ENCODE peak calls at places on chromosomes 11 and 22, in nine cellular contexts. I is AG04450, V is left ventricle myocardium inferior, O is lower lobe of right lung, X is HCT116, M is GM23248, B is GM23338, Z is right atrium auricular region, G is SJSA1. H is an unnamed sample.

GRCh38 chr11:111676878-111677585 is 74.8 kb downstream of the SIK2 start:
- DNase-seq in B (no peak), M (peak), X (peak), G (no peak), I (no peak), O (no peak), V (no peak), Z (no peak), H (peak)

GRCh38 chr22:48711669-48712068 is 1116.0 kb downstream of the BRD1 start:
- DNase-seq in B (no peak), Z (no peak), M (no peak), O (no peak), V (peak), G (no peak), I (no peak), X (no peak), H (no peak)

GRCh38 chr11:110629594-110629993 is 82.6 kb downstream of the ARHGAP20 start:
- DNase-seq in O (peak), B (no peak), X (no peak), I (no peak), M (no peak), V (no peak), Z (no peak), G (no peak), H (no peak)

GRCh38 chr11:63998558-63999348 is 12.5 kb downstream of the OTUB1 start:
- DNase-seq in M (no peak), X (no peak), I (no peak), O (peak), G (no peak), B (peak), Z (no peak), V (peak), H (no peak)

GRCh38 chr22:33823552-33823951 is 96.7 kb downstream of the LARGE1 start:
- DNase-seq in M (peak), V (no peak), B (no peak), O (no peak), G (peak), I (no peak), X (no peak), Z (peak), H (no peak)

GRCh38 chr11:9529333-9529648 is 44.2 kb upstream of the WEE1 start:
- DNase-seq in O (peak), M (peak), I (no peak), V (peak), B (no peak), G (no peak), Z (no peak), X (no peak), H (no peak)

GRCh38 chr11:35035894-35036408 is 103.0 kb upstream of the CD44 start:
- DNase-seq in O (no peak), X (no peak), V (no peak), M (peak), I (peak), G (peak), B (no peak), Z (no peak), H (no peak)

GRCh38 chr11:64996710-64997380 is at the start of gene BATF2:
- DNase-seq in V (peak), X (peak), M (peak), Z (peak), O (peak), B (peak), I (no peak), G (peak), H (peak)

GRCh38 chr11:61955031-61955415 is 4.9 kb downstream of the BEST1 start:
- DNase-seq in Z (peak), X (no peak), B (peak), I (no peak), G (peak), M (peak), O (peak), V (peak), H (no peak)

DNA sequence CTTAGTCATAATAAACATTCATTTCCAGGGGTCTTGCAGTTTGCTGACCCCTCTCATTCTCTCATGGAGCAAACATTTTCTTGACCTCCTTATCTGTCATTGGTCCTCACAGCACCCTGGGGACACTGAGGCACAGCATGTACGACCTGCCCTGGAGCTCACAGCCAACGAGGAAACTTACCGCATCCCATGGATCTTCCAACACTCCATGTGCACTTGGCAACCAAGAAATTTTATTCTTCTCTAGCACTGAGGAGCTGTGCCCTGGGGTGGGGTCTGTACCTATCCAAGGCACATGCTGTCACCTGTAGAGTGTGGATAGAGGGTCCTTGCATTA is 69.4 kb upstream of the IGLL5 start:
- DNase-seq in B (no peak), X (no peak), I (no peak), G (no peak), V (no peak), M (no peak), O (no peak), Z (no peak), H (no peak)
- H3K27ac ChIP-seq in B (no peak), X (no peak), I (no peak), G (no peak), V (no peak), M (no peak), O (no peak), Z (no peak), H (no peak)

GRCh38 chr11:10730151-10730550 is 20.9 kb upstream of the CTR9 start:
- DNase-seq in M (peak), X (no peak), V (no peak), O (no peak), G (no peak), B (no peak), Z (no peak), I (no peak), H (no peak)

GRCh38 chr11:10727259-10727851 is 23.7 kb upstream of the CTR9 start:
- DNase-seq in V (no peak), M (peak), G (no peak), Z (no peak), I (peak), X (no peak), B (no peak), O (no peak), H (no peak)

GRCh38 chr11:10728154-10728553 is 22.9 kb upstream of the CTR9 start:
- DNase-seq in V (no peak), M (peak), O (no peak), G (no peak), B (peak), I (no peak), Z (no peak), X (no peak), H (no peak)

GRCh38 chr11:10731064-10731680 is 19.9 kb upstream of the CTR9 start:
- DNase-seq in B (no peak), I (no peak), O (no peak), Z (no peak), G (no peak), V (no peak), X (no peak), M (peak), H (no peak)

GRCh38 chr11:10728779-10729472 is 22.1 kb upstream of the CTR9 start:
- DNase-seq in X (no peak), V (no peak), M (peak), O (no peak), I (no peak), Z (no peak), G (no peak), B (peak), H (no peak)
- H3K4me3 ChIP-seq in X (no peak), V (no peak), M (no peak), O (no peak), I (no peak), Z (no peak), G (no peak), B (peak), H (no peak)

GRCh38 chr11:113378692-113379091 is 8.9 kb upstream of the ANKK1 start:
- DNase-seq in Z (no peak), I (no peak), G (no peak), V (no peak), O (no peak), M (peak), B (no peak), X (no peak), H (no peak)
- H3K27ac ChIP-seq in Z (no peak), I (no peak), G (no peak), V (no peak), O (no peak), M (no peak), B (no peak), X (no peak), H (no peak)

GRCh38 chr11:122423283-122423682 is 232.2 kb upstream of the UBASH3B start:
- DNase-seq in V (no peak), M (no peak), B (no peak), O (no peak), X (no peak), Z (no peak), G (no peak), I (no peak), H (no peak)

GRCh38 chr11:122421684-122422083 is 233.8 kb upstream of the UBASH3B start:
- DNase-seq in X (no peak), O (no peak), G (no peak), B (no peak), V (no peak), I (no peak), M (no peak), Z (no peak), H (no peak)

GRCh38 chr11:122424636-122425035 is 230.9 kb upstream of the UBASH3B start:
- DNase-seq in Z (no peak), B (no peak), O (no peak), X (no peak), I (no peak), V (no peak), G (no peak), M (peak), H (no peak)

GRCh38 chr11:122422707-122423106 is 232.8 kb upstream of the UBASH3B start:
- DNase-seq in X (no peak), O (no peak), G (no peak), V (no peak), M (peak), I (no peak), Z (no peak), B (no peak), H (no peak)

DNA sequence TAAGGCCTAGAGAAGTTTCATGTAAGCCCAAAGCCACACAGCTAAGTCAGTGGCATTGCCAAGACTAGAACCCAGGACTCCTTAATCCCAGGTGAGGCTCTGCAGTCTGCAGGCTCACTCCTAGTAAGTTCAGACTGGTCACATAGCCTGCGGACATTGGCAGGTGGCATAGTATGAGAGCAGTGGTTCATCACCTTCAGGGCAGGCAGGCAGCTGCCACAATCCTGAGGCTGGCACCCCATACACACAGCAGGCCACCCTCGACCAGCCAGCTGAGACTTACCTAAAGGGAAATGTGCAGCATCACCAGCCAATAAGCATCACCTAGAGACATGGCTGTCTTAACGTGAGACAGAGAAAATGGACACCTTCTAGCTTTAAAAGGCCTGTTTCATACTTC is 231.6 kb upstream of the UBASH3B start:
- DNase-seq in X (no peak), M (no peak), I (no peak), Z (no peak), B (no peak), O (no peak), G (no peak), V (no peak), H (no peak)
- H3K4me3 ChIP-seq in X (no peak), M (no peak), I (no peak), Z (no peak), B (no peak), O (no peak), G (no peak), V (no peak), H (no peak)

GRCh38 chr22:41418717-41419116 is 27.9 kb downstream of the TOB2 start:
- DNase-seq in M (no peak), O (no peak), B (no peak), I (no peak), G (no peak), X (no peak), Z (no peak), V (no peak), H (no peak)
- H3K27ac ChIP-seq in M (no peak), O (peak), B (no peak), I (no peak), G (no peak), X (no peak), Z (peak), V (peak), H (peak)